ENCODE peak calls at places on chromosomes 11 and 22, in nine cellular contexts. C is GM13977; D is iPS-NIHi11; Z is EL; B is NCI-H82; A is left colon; U is OCI-LY7; E is SK-N-DZ; P is activated CD8-positive, alpha-beta T cell treated with anti-CD3 and anti-CD28 coated beads for 36 hours. X is an unnamed sample.
A peak's percentile ranks its signal among the peaks of the same experiment; 100 is the strongest.

GRCh38 chr11:119828819-119829218 is 99.8 kb upstream of the NECTIN1 start:
- DNase-seq in C (no peak), D (no peak), Z (no peak), B (no peak), A (no peak), U (no peak), E (no peak), P (no peak), X (no peak)

GRCh38 chr11:27700351-27701261 is at the start of gene BDNF:
- DNase-seq in C (peak; percentile 27), D (peak; percentile 60), Z (peak; percentile 69), B (peak; percentile 56), A (peak; percentile 22), U (no peak), E (peak; percentile 68), P (no peak), X (peak; percentile 52)

GRCh38 chr11:119482561-119483001 is 59.6 kb upstream of the THY1 start:
- DNase-seq in C (no peak), D (no peak), Z (no peak), B (no peak), A (no peak), U (no peak), E (no peak), P (no peak), X (no peak)

GRCh38 chr22:30422481-30423295 is 2.9 kb upstream of the MTFP1 start:
- DNase-seq in C (no peak), D (peak; percentile 65), Z (peak; percentile 98), B (no peak), A (peak; percentile 65), U (no peak), E (no peak), P (peak; percentile 67), X (peak; percentile 19)

GRCh38 chr22:46110215-46110614 is 40.1 kb upstream of the PPARA start:
- DNase-seq in C (no peak), D (peak; percentile 64), Z (no peak), B (peak; percentile 11), A (no peak), U (no peak), E (no peak), P (peak; percentile 30), X (no peak)

GRCh38 chr11:124611016-124611571 is at the start of gene PANX3:
- DNase-seq in C (no peak), D (no peak), Z (no peak), B (no peak), A (no peak), U (no peak), E (no peak), P (no peak), X (no peak)

GRCh38 chr11:60914620-60915249 is 777 bp downstream of the TMEM109 start:
- DNase-seq in C (peak; percentile 57), D (no peak), Z (peak; percentile 53), B (peak; percentile 67), A (peak; percentile 55), U (peak; percentile 54), E (no peak), P (peak; percentile 59), X (peak; percentile 50)

GRCh38 chr22:35306350-35306967 is 6.8 kb downstream of the TOM1 start:
- DNase-seq in C (no peak), D (no peak), Z (no peak), B (no peak), A (no peak), U (peak; percentile 37), E (no peak), P (no peak), X (no peak)

GRCh38 chr11:68213135-68213515 is at the start of gene KMT5B:
- DNase-seq in C (peak; percentile 66), D (peak; percentile 58), Z (peak; percentile 52), B (peak; percentile 58), A (peak; percentile 73), U (no peak), E (peak; percentile 54), P (peak; percentile 57), X (peak; percentile 47)

GRCh38 chr22:40421941-40422340 is 51.5 kb downstream of the SGSM3 start:
- DNase-seq in C (no peak), D (no peak), Z (no peak), B (no peak), A (no peak), U (no peak), E (no peak), P (no peak), X (no peak)

GRCh38 chr11:21398195-21398594 is 728.8 kb downstream of the NELL1 start:
- DNase-seq in C (no peak), D (no peak), Z (no peak), B (no peak), A (no peak), U (no peak), E (no peak), P (no peak), X (no peak)

GRCh38 chr22:44437493-44438015 is 60.5 kb downstream of the RTL6 start:
- DNase-seq in C (no peak), D (no peak), Z (no peak), B (no peak), A (no peak), U (no peak), E (no peak), P (no peak), X (no peak)

GRCh38 chr22:28442264-28442950 is 237.2 kb downstream of the TTC28 start:
- DNase-seq in C (peak; percentile 90), D (peak; percentile 95), Z (peak; percentile 81), B (peak; percentile 70), A (peak; percentile 80), U (peak; percentile 63), E (peak; percentile 58), P (peak; percentile 87), X (no peak)

GRCh38 chr11:87260811-87261210 is 223.1 kb downstream of the TMEM135 start:
- DNase-seq in C (no peak), D (no peak), Z (peak; percentile 56), B (no peak), A (no peak), U (no peak), E (no peak), P (no peak), X (no peak)

GRCh38 chr11:65215441-65216076 is 33.8 kb downstream of the CAPN1 start:
- DNase-seq in C (no peak), D (no peak), Z (no peak), B (no peak), A (no peak), U (no peak), E (no peak), P (peak; percentile 74), X (no peak)

GRCh38 chr11:5366856-5367255 is 15.5 kb downstream of the OR51B6 start:
- DNase-seq in C (no peak), D (no peak), Z (peak; percentile 71), B (no peak), A (no peak), U (no peak), E (no peak), P (no peak), X (no peak)